ENCODE peak calls at places on chromosome 3, in nine cellular contexts. O is esophagus muscularis mucosa, H is T-helper 9 cell, I is hypothalamus, B is AG08396, M is cardiac muscle cell, C is globus pallidus, V is RPMI8226, R is left ventricle myocardium inferior. G is an unnamed sample.

GRCh38 chr3:14848906-14849305 is 30.1 kb downstream of the FGD5 start:
- DNase-seq in C (no peak), V (no peak), O (no peak), I (no peak), H (no peak), M (no peak), B (no peak), R (no peak), G (no peak)

GRCh38 chr3:197866035-197866434 is 75.0 kb downstream of the LRCH3 start:
- DNase-seq in B (no peak), H (no peak), R (no peak), M (no peak), V (no peak), O (no peak), I (no peak), C (no peak), G (no peak)

GRCh38 chr3:36193448-36193847 is 186.9 kb upstream of the STAC start:
- DNase-seq in O (no peak), C (no peak), I (no peak), M (no peak), V (no peak), B (no peak), H (no peak), R (no peak), G (no peak)

GRCh38 chr3:178083906-178084823 is 452.1 kb upstream of the KCNMB2 start:
- DNase-seq in V (peak; percentile 39), I (no peak), B (no peak), M (peak; percentile 39), R (no peak), H (no peak), O (no peak), C (peak; percentile 49), G (no peak)

GRCh38 chr3:78659386-78659987 is 1108.3 kb downstream of the ROBO1 start:
- DNase-seq in V (peak; percentile 47), B (no peak), C (peak; percentile 60), M (peak; percentile 57), O (no peak), H (no peak), R (no peak), I (no peak), G (peak; percentile 21)

GRCh38 chr3:132399054-132399929 is 18.0 kb upstream of the DNAJC13 start:
- DNase-seq in R (no peak), O (no peak), M (peak; percentile 74), I (no peak), H (no peak), B (peak; percentile 81), C (peak; percentile 36), V (peak; percentile 54), G (peak; percentile 53)

GRCh38 chr3:100002599-100003350 is 111.5 kb downstream of the FILIP1L start:
- DNase-seq in B (peak; percentile 61), I (no peak), M (no peak), V (no peak), C (no peak), R (no peak), H (no peak), O (no peak), G (no peak)

GRCh38 chr3:131033480-131034080 is 6.9 kb downstream of the NEK11 start:
- DNase-seq in R (no peak), H (no peak), I (no peak), C (peak; percentile 38), B (no peak), M (peak; percentile 46), O (no peak), V (peak; percentile 60), G (peak; percentile 40)

GRCh38 chr3:157109267-157110141 is 50.4 kb downstream of the CCNL1 start:
- DNase-seq in I (no peak), H (no peak), O (no peak), M (peak; percentile 94), B (no peak), V (no peak), R (peak; percentile 43), C (no peak), G (no peak)

GRCh38 chr3:51662456-51662855 is 8.6 kb upstream of the TEX264 start:
- DNase-seq in R (no peak), M (no peak), B (no peak), V (no peak), I (no peak), C (no peak), O (no peak), H (no peak), G (no peak)

GRCh38 chr3:184899953-184900595 is 88.1 kb downstream of the VPS8 start:
- DNase-seq in I (no peak), B (no peak), V (no peak), H (no peak), O (no peak), R (no peak), M (no peak), C (no peak), G (no peak)

GRCh38 chr3:118974356-118975097 is 60.1 kb downstream of the IGSF11 start:
- DNase-seq in V (no peak), O (no peak), B (no peak), C (no peak), R (no peak), M (no peak), H (no peak), I (no peak), G (no peak)

GRCh38 chr3:100254168-100254777 is 6.5 kb upstream of the TBC1D23 start:
- DNase-seq in M (peak; percentile 81), O (no peak), C (peak; percentile 41), H (no peak), I (no peak), R (peak; percentile 29), B (peak; percentile 57), V (peak; percentile 46), G (peak; percentile 33)

GRCh38 chr3:175294793-175295192 is 435.7 kb downstream of the NAALADL2 start:
- DNase-seq in O (no peak), M (no peak), H (no peak), V (no peak), C (no peak), I (no peak), B (no peak), R (no peak), G (no peak)

GRCh38 chr3:196654006-196654405 is 14.5 kb downstream of the NRROS start:
- DNase-seq in M (no peak), C (no peak), O (no peak), H (no peak), I (no peak), V (no peak), R (no peak), B (no peak), G (no peak)

GRCh38 chr3:190909908-190910307 is 47.4 kb upstream of the GMNC start:
- DNase-seq in I (no peak), H (no peak), B (no peak), M (no peak), O (no peak), R (no peak), V (no peak), C (no peak), G (no peak)